ENCODE peak calls at places on chromosomes 13 and 19, in four cellular contexts. One of them, this sample, is unnamed.

GRCh38 chr19:5891938-5892771 is 11.4 kb downstream of the NDUFA11 start:
- DNase-seq in natural killer cell: no peak
- DNase-seq in WERI-Rb-1: peak
- DNase-seq in BE2C: peak
- DNase-seq in this sample: peak

GRCh38 chr19:28934626-28935025 is 278.3 kb downstream of the UQCRFS1 start:
- DNase-seq in natural killer cell: no peak
- DNase-seq in WERI-Rb-1: no peak
- DNase-seq in BE2C: no peak
- DNase-seq in this sample: no peak

GRCh38 chr19:46610851-46611770 is 10.0 kb downstream of the CALM3 start:
- DNase-seq in natural killer cell: no peak
- DNase-seq in WERI-Rb-1: peak
- DNase-seq in BE2C: no peak
- DNase-seq in this sample: no peak

GRCh38 chr13:54637377-54637776 is 1608.8 kb downstream of the OLFM4 start:
- DNase-seq in natural killer cell: no peak
- DNase-seq in WERI-Rb-1: no peak
- DNase-seq in BE2C: no peak
- DNase-seq in this sample: no peak

GRCh38 chr13:34361528-34361927 is 543.6 kb downstream of the RFC3 start:
- DNase-seq in natural killer cell: no peak
- DNase-seq in WERI-Rb-1: no peak
- DNase-seq in BE2C: peak
- DNase-seq in this sample: no peak

GRCh38 chr19:14563989-14564650 is 7.7 kb downstream of the NDUFB7 start:
- DNase-seq in natural killer cell: no peak
- DNase-seq in WERI-Rb-1: peak
- DNase-seq in BE2C: peak
- DNase-seq in this sample: peak

GRCh38 chr19:47613165-47614146 is 4.5 kb downstream of the BICRA start:
- DNase-seq in natural killer cell: no peak
- DNase-seq in WERI-Rb-1: no peak
- DNase-seq in BE2C: peak
- DNase-seq in this sample: peak

GRCh38 chr13:97423300-97424045 is 10.5 kb upstream of the RAP2A start:
- DNase-seq in natural killer cell: no peak
- DNase-seq in WERI-Rb-1: no peak
- DNase-seq in BE2C: no peak
- DNase-seq in this sample: no peak

GRCh38 chr19:47418595-47419036 is 711 bp downstream of the MEIS3 start:
- DNase-seq in natural killer cell: no peak
- DNase-seq in WERI-Rb-1: no peak
- DNase-seq in BE2C: no peak
- DNase-seq in this sample: peak

GRCh38 chr19:4053423-4054324 is 13.0 kb downstream of the ZBTB7A start:
- DNase-seq in natural killer cell: no peak
- DNase-seq in WERI-Rb-1: no peak
- DNase-seq in BE2C: peak
- DNase-seq in this sample: no peak

GRCh38 chr19:1079566-1080111 is 12.7 kb downstream of the ARHGAP45 start:
- DNase-seq in natural killer cell: no peak
- DNase-seq in WERI-Rb-1: no peak
- DNase-seq in BE2C: peak
- DNase-seq in this sample: no peak

GRCh38 chr13:31172001-31172400 is 10.3 kb upstream of the HSPH1 start:
- DNase-seq in natural killer cell: no peak
- DNase-seq in WERI-Rb-1: no peak
- DNase-seq in BE2C: no peak
- DNase-seq in this sample: no peak

GRCh38 chr19:42290136-42290522 is 11.8 kb upstream of the PRR19 start:
- DNase-seq in natural killer cell: no peak
- DNase-seq in WERI-Rb-1: no peak
- DNase-seq in BE2C: no peak
- DNase-seq in this sample: no peak

GRCh38 chr19:33231511-33231910 is 5.9 kb upstream of the SLC7A10 start:
- DNase-seq in natural killer cell: no peak
- DNase-seq in WERI-Rb-1: no peak
- DNase-seq in BE2C: no peak
- DNase-seq in this sample: no peak

GRCh38 chr19:2495651-2496316 is 19.9 kb downstream of the GADD45B start:
- DNase-seq in natural killer cell: no peak
- DNase-seq in WERI-Rb-1: no peak
- DNase-seq in BE2C: no peak
- DNase-seq in this sample: no peak

GRCh38 chr13:39600766-39601165 is 2.2 kb downstream of the LHFPL6 start:
- DNase-seq in natural killer cell: no peak
- DNase-seq in WERI-Rb-1: peak
- DNase-seq in BE2C: no peak
- DNase-seq in this sample: peak

GRCh38 chr13:23656637-23657036 is 86.4 kb downstream of the TNFRSF19 start:
- DNase-seq in natural killer cell: no peak
- DNase-seq in WERI-Rb-1: no peak
- DNase-seq in BE2C: no peak
- DNase-seq in this sample: no peak

GRCh38 chr19:2478756-2479555 is 3.0 kb downstream of the GADD45B start:
- DNase-seq in natural killer cell: peak
- DNase-seq in WERI-Rb-1: no peak
- DNase-seq in BE2C: no peak
- DNase-seq in this sample: peak

GRCh38 chr13:108959254-108959653 is 329.8 kb downstream of the MYO16 start:
- DNase-seq in natural killer cell: no peak
- DNase-seq in WERI-Rb-1: no peak
- DNase-seq in BE2C: no peak
- DNase-seq in this sample: no peak

GRCh38 chr13:108963276-108963810 is 333.9 kb downstream of the MYO16 start:
- DNase-seq in natural killer cell: no peak
- DNase-seq in WERI-Rb-1: no peak
- DNase-seq in BE2C: no peak
- DNase-seq in this sample: no peak

GRCh38 chr13:108962652-108963051 is 333.2 kb downstream of the MYO16 start:
- DNase-seq in natural killer cell: no peak
- DNase-seq in WERI-Rb-1: no peak
- DNase-seq in BE2C: no peak
- DNase-seq in this sample: no peak

GRCh38 chr13:108960006-108960405 is 330.6 kb downstream of the MYO16 start:
- DNase-seq in natural killer cell: no peak
- DNase-seq in WERI-Rb-1: no peak
- DNase-seq in BE2C: no peak
- DNase-seq in this sample: no peak

GRCh38 chr13:108961542-108962125 is 332.2 kb downstream of the MYO16 start:
- DNase-seq in natural killer cell: no peak
- DNase-seq in WERI-Rb-1: no peak
- DNase-seq in BE2C: no peak
- DNase-seq in this sample: peak
- TF ChIP-seq CTCF in natural killer cell: peak
- TF ChIP-seq CTCF in WERI-Rb-1: peak
- TF ChIP-seq CTCF in BE2C: peak
- TF ChIP-seq CTCF in this sample: peak

GRCh38 chr19:49687566-49688316 is 1.7 kb upstream of the ADM5 start:
- DNase-seq in natural killer cell: no peak
- DNase-seq in WERI-Rb-1: no peak
- DNase-seq in BE2C: no peak
- DNase-seq in this sample: peak

GRCh38 chr19:49690656-49691242 is at the start of gene CPT1C:
- DNase-seq in natural killer cell: no peak
- DNase-seq in WERI-Rb-1: peak
- DNase-seq in BE2C: peak
- DNase-seq in this sample: peak

GRCh38 chr19:49688531-49689132 is 762 bp upstream of the ADM5 start:
- DNase-seq in natural killer cell: no peak
- DNase-seq in WERI-Rb-1: no peak
- DNase-seq in BE2C: no peak
- DNase-seq in this sample: no peak

GRCh38 chr19:49690073-49690655 is 752 bp upstream of the CPT1C start:
- DNase-seq in natural killer cell: no peak
- DNase-seq in WERI-Rb-1: no peak
- DNase-seq in BE2C: no peak
- DNase-seq in this sample: peak

DNA sequence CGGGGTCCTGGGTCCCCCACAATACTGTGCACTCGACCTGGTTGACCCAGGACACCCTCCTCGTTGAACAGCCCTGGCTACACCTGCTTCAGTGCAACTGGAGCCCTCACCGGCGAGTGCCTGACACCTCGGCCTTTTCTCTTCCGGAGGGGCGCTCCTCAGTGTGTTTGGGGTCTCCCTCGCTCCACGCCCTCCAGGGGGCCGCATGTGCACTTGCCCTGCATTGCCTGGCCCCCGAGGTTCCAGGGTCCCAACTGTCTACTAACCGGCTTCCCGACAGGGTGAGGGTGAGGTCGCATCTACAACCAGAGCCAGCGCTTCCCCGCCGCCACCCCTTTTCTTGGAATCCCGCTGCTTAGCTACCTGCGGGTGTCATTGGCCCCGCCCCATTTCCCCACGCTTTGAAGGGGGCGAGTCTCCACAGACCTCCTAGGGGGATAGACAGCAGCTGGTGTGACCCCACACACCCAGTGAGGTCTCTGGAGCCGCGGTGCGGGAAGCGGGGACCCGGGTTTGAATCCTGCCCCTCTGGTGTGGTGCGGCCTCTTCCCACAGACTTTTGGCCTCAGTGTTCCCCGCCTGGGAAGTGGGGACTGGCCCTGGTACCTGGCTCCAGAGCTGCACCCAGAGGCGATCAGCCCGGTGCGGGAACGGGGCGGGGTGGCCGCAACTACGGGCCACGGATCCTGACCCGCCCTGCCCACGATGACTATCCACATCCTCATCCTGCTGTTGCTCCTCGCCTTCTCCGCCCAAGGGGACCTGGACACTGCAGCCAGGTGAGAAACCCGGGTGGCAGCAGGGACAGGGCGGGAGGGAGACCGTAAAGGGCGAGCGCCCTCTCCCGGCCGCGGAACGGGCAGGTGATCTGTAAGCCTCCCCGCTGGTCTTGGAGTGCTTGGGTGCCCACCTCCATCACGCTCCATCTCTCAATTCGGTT is at the start of gene ADM5:
- DNase-seq in natural killer cell: no peak
- DNase-seq in WERI-Rb-1: peak
- DNase-seq in BE2C: peak
- DNase-seq in this sample: peak
- TF ChIP-seq CTCF in natural killer cell: peak
- TF ChIP-seq CTCF in WERI-Rb-1: peak
- TF ChIP-seq CTCF in BE2C: peak
- TF ChIP-seq CTCF in this sample: peak

GRCh38 chr19:37905936-37906867 is at the start of gene WDR87:
- DNase-seq in natural killer cell: peak
- DNase-seq in WERI-Rb-1: peak
- DNase-seq in BE2C: no peak
- DNase-seq in this sample: peak
- TF ChIP-seq CTCF in natural killer cell: no peak
- TF ChIP-seq CTCF in WERI-Rb-1: peak
- TF ChIP-seq CTCF in BE2C: no peak
- TF ChIP-seq CTCF in this sample: no peak

GRCh38 chr13:78806457-78806856 is 147.5 kb upstream of the OBI1 start:
- DNase-seq in natural killer cell: no peak
- DNase-seq in WERI-Rb-1: no peak
- DNase-seq in BE2C: no peak
- DNase-seq in this sample: no peak
- TF ChIP-seq CTCF in natural killer cell: no peak
- TF ChIP-seq CTCF in WERI-Rb-1: no peak
- TF ChIP-seq CTCF in BE2C: peak
- TF ChIP-seq CTCF in this sample: peak

GRCh38 chr19:53951436-53951835 is 11.3 kb upstream of the CACNG8 start:
- DNase-seq in natural killer cell: no peak
- DNase-seq in WERI-Rb-1: no peak
- DNase-seq in BE2C: no peak
- DNase-seq in this sample: no peak
- TF ChIP-seq CTCF in natural killer cell: no peak
- TF ChIP-seq CTCF in WERI-Rb-1: no peak
- TF ChIP-seq CTCF in BE2C: no peak
- TF ChIP-seq CTCF in this sample: no peak

DNA sequence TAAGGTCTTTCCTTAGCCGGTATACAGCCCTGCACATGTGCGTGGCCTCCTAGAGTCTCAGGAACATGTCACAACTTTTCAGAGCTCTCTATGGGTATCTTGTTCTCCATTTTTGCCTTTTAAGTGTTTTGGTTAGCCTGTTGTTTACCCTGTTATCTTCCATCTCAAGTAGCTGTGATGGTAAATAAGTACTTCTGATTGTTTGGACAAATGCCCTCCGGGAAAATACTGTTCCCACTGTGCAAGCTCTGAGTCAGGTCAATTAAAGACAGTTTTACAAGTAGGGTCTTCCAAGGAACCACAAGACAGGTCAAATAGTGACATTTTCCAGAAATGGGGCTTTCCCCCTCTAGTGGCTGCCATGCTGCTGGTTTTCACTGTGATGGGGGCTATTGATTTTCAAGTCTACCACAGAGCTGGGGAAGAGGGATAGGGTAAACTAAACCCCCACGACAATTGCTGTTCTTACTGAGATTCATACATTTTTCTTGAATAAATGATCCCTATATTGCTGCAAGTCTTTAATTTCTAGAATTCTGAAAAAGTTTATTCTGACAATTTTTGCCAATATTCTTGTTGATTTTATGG is 109.5 kb downstream of the TM9SF2 start:
- DNase-seq in natural killer cell: no peak
- DNase-seq in WERI-Rb-1: no peak
- DNase-seq in BE2C: no peak
- DNase-seq in this sample: no peak
- TF ChIP-seq CTCF in natural killer cell: no peak
- TF ChIP-seq CTCF in WERI-Rb-1: peak
- TF ChIP-seq CTCF in BE2C: peak
- TF ChIP-seq CTCF in this sample: no peak

GRCh38 chr19:23286477-23286876 is 36.3 kb upstream of the ZNF724 start:
- DNase-seq in natural killer cell: no peak
- DNase-seq in WERI-Rb-1: peak
- DNase-seq in BE2C: peak
- DNase-seq in this sample: no peak
- TF ChIP-seq CTCF in natural killer cell: no peak
- TF ChIP-seq CTCF in WERI-Rb-1: peak
- TF ChIP-seq CTCF in BE2C: peak
- TF ChIP-seq CTCF in this sample: peak

DNA sequence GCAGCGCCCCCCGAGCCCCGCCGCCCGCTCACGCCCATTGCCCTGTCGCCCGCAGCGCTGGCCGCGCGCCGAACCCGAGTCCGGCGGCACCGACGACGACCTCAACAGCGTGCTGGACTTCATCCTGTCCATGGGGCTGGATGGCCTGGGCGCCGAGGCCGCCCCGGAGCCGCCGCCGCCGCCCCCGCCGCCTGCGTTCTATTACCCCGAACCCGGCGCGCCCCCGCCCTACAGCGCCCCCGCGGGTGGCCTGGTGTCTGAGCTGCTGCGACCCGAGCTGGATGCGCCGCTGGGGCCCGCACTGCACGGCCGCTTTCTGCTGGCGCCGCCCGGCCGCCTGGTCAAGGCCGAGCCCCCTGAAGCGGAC is 518 bp downstream of the KLF2 start:
- DNase-seq in natural killer cell: peak
- DNase-seq in WERI-Rb-1: peak
- DNase-seq in BE2C: peak
- DNase-seq in this sample: peak
- TF ChIP-seq CTCF in natural killer cell: no peak
- TF ChIP-seq CTCF in WERI-Rb-1: peak
- TF ChIP-seq CTCF in BE2C: no peak
- TF ChIP-seq CTCF in this sample: no peak